ENCODE peak calls at places on chromosomes 6 and 20, in ten cellular contexts. Y, D, U, N, M, H, C, T, I and O are unnamed samples.

GRCh38 chr6:67501738-67502137 is 1133.3 kb upstream of the ADGRB3 start:
- DNase-seq in Y (no peak), D (no peak), U (no peak), N (no peak), M (no peak), H (peak), C (no peak), T (peak), I (no peak), O (no peak)

GRCh38 chr6:151502499-151502898 is 8.7 kb downstream of the CCDC170 start:
- DNase-seq in Y (no peak), D (no peak), U (no peak), N (no peak), M (no peak), H (peak), C (no peak), T (peak), I (no peak), O (no peak)

GRCh38 chr6:116379764-116380163 is 9.0 kb downstream of the DSE start:
- DNase-seq in Y (no peak), D (no peak), U (no peak), N (no peak), M (no peak), H (no peak), C (no peak), T (no peak), I (no peak), O (no peak)

GRCh38 chr20:50680106-50680960 is 11.0 kb downstream of the RIPOR3 start:
- DNase-seq in Y (no peak), D (no peak), U (no peak), N (peak), M (no peak), H (peak), C (no peak), T (no peak), I (no peak), O (no peak)

GRCh38 chr6:53361549-53362031 is 12.8 kb upstream of the ELOVL5 start:
- DNase-seq in Y (no peak), D (peak), U (peak), N (no peak), M (no peak), H (peak), C (no peak), T (no peak), I (peak), O (peak)

GRCh38 chr6:78611886-78612480 is 255.4 kb upstream of the IRAK1BP1 start:
- DNase-seq in Y (no peak), D (no peak), U (no peak), N (no peak), M (no peak), H (peak), C (no peak), T (peak), I (no peak), O (no peak)

GRCh38 chr6:17482711-17483110 is 89.3 kb downstream of the CAP2 start:
- DNase-seq in Y (no peak), D (no peak), U (no peak), N (no peak), M (no peak), H (no peak), C (no peak), T (no peak), I (no peak), O (no peak)

GRCh38 chr6:68473433-68474210 is 161.5 kb upstream of the ADGRB3 start:
- DNase-seq in Y (no peak), D (no peak), U (no peak), N (no peak), M (no peak), H (no peak), C (no peak), T (no peak), I (no peak), O (no peak)

GRCh38 chr6:33583591-33584155 is 3.6 kb upstream of the BAK1 start:
- DNase-seq in Y (no peak), D (no peak), U (no peak), N (no peak), M (no peak), H (no peak), C (peak), T (no peak), I (no peak), O (no peak)

GRCh38 chr6:3876866-3877265 is 27.7 kb downstream of the FAM50B start:
- DNase-seq in Y (no peak), D (no peak), U (no peak), N (peak), M (no peak), H (peak), C (no peak), T (peak), I (no peak), O (no peak)

GRCh38 chr6:42403415-42403814 is 48.3 kb downstream of the TRERF1 start:
- DNase-seq in Y (peak), D (no peak), U (no peak), N (no peak), M (no peak), H (no peak), C (no peak), T (no peak), I (no peak), O (no peak)

GRCh38 chr20:34042286-34042685 is 48.6 kb downstream of the RALY start:
- DNase-seq in Y (no peak), D (peak), U (no peak), N (no peak), M (no peak), H (no peak), C (no peak), T (peak), I (no peak), O (no peak)

GRCh38 chr6:149862901-149863595 is 1.1 kb downstream of the LRP11 start:
- DNase-seq in Y (no peak), D (peak), U (peak), N (peak), M (peak), H (peak), C (peak), T (peak), I (peak), O (peak)

GRCh38 chr6:66128238-66128637 is 421.2 kb upstream of the EYS start:
- DNase-seq in Y (no peak), D (no peak), U (no peak), N (no peak), M (no peak), H (no peak), C (no peak), T (no peak), I (no peak), O (no peak)

GRCh38 chr6:28808383-28808782 is 115.4 kb downstream of the TRIM27 start:
- DNase-seq in Y (no peak), D (no peak), U (no peak), N (no peak), M (no peak), H (no peak), C (no peak), T (no peak), I (no peak), O (no peak)

GRCh38 chr6:142810952-142811514 is 133.9 kb downstream of the HIVEP2 start:
- DNase-seq in Y (no peak), D (no peak), U (no peak), N (no peak), M (no peak), H (no peak), C (no peak), T (peak), I (no peak), O (no peak)

GRCh38 chr6:34924831-34925613 is 36.0 kb downstream of the ANKS1A start:
- DNase-seq in Y (no peak), D (no peak), U (no peak), N (no peak), M (no peak), H (no peak), C (no peak), T (no peak), I (no peak), O (no peak)

GRCh38 chr6:68141190-68141589 is 493.9 kb upstream of the ADGRB3 start:
- DNase-seq in Y (no peak), D (no peak), U (no peak), N (no peak), M (no peak), H (no peak), C (no peak), T (no peak), I (no peak), O (no peak)

GRCh38 chr20:48266571-48266970 is 481.3 kb upstream of the SULF2 start:
- DNase-seq in Y (no peak), D (no peak), U (no peak), N (no peak), M (no peak), H (no peak), C (no peak), T (no peak), I (no peak), O (no peak)

GRCh38 chr20:440636-441035 is 21.7 kb downstream of the TBC1D20 start:
- DNase-seq in Y (no peak), D (no peak), U (no peak), N (no peak), M (no peak), H (no peak), C (no peak), T (no peak), I (no peak), O (no peak)
- TF ChIP-seq CTCF in Y (no peak), D (no peak), U (no peak), N (no peak), M (no peak), H (no peak), C (no peak), T (no peak), I (no peak), O (no peak)

GRCh38 chr6:119079288-119079809 is 885 bp upstream of the FAM184A start:
- DNase-seq in Y (no peak), D (no peak), U (no peak), N (peak), M (no peak), H (peak), C (no peak), T (peak), I (no peak), O (no peak)

GRCh38 chr6:119076173-119076965 is 2.1 kb downstream of the FAM184A start:
- DNase-seq in Y (no peak), D (no peak), U (no peak), N (no peak), M (no peak), H (no peak), C (no peak), T (no peak), I (no peak), O (no peak)

GRCh38 chr6:119076966-119077642 is 1.4 kb downstream of the FAM184A start:
- DNase-seq in Y (no peak), D (no peak), U (no peak), N (no peak), M (no peak), H (no peak), C (no peak), T (no peak), I (no peak), O (no peak)

GRCh38 chr6:119078449-119079287 is at the start of gene FAM184A:
- DNase-seq in Y (no peak), D (peak), U (peak), N (peak), M (peak), H (peak), C (peak), T (peak), I (peak), O (peak)

DNA sequence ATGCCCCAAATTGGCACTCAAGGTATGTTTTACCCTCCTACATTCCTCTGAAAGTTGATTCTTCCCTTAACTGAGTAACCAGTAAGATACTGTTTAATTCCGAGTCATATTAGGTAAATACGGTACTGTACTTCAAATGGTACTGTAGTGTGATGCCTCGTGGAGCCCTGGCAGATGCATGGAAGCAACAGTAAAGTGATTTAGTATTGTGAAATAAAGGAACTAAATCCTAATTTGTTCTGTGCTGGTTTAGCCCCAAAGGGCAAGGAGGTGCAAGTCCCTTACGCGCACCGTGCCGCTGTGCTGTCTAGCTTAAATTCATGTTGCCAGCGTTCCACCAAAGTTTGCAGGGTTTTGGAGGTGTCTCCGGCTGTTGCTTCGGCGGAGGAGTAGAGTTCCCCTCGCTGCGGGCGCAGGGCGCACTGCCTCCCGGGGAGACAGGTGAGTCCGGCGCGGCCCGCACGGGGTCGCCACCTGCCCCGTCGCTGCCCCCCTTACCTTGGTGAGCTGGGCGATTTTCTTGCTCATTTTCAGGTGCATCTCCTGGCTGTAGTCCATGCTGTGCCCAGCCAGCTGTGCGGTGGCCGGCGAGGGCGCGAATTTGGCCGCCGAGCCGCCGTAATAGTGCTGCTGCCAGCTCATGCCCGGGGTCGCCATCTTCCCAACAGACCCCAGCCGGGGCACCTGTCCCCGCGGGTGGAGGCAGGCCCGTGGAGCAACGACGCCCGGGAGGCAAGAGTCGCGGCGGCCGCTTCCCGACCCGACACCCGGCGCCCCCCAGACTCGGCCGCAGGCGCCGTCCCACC is 618 bp downstream of the FAM184A start:
- DNase-seq in Y (no peak), D (peak), U (peak), N (peak), M (peak), H (peak), C (peak), T (peak), I (peak), O (peak)
- TF ChIP-seq CTCF in Y (peak), D (no peak), U (peak), N (no peak), M (no peak), H (peak), C (no peak), T (no peak), I (no peak), O (no peak)

DNA sequence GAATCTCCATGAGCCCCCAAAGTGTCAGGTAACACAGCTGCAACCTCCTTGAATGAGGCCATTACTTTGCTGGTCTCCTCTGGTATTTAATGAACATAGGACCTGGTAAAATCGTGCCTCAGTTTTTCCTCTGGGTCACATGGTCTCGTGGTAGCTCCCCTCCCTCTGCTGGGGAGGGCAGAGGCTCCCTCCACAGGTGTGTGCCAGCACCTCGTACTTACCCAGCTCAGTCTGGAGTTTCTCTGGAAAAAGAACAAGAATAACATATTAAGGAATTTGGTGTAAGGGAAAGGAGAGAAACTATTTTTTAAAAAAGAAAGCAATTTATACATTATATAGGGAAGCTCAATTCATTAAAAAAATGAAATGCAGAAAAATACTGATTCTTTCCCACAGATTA is 5.4 kb downstream of the BTNL2 start:
- DNase-seq in Y (no peak), D (no peak), U (no peak), N (no peak), M (no peak), H (no peak), C (no peak), T (no peak), I (no peak), O (no peak)
- TF ChIP-seq CTCF in Y (no peak), D (no peak), U (no peak), N (no peak), M (no peak), H (no peak), C (no peak), T (no peak), I (no peak), O (no peak)

GRCh38 chr20:21302645-21303060 is 478 bp upstream of the XRN2 start:
- DNase-seq in Y (no peak), D (no peak), U (no peak), N (no peak), M (no peak), H (no peak), C (no peak), T (no peak), I (no peak), O (no peak)

GRCh38 chr20:21308340-21308739 is 5.2 kb downstream of the XRN2 start:
- DNase-seq in Y (no peak), D (no peak), U (no peak), N (no peak), M (no peak), H (no peak), C (no peak), T (no peak), I (no peak), O (no peak)

GRCh38 chr20:21303872-21304586 is 898 bp downstream of the XRN2 start:
- DNase-seq in Y (no peak), D (no peak), U (no peak), N (no peak), M (no peak), H (peak), C (no peak), T (peak), I (no peak), O (no peak)

GRCh38 chr20:21301940-21302644 is 1.0 kb upstream of the XRN2 start:
- DNase-seq in Y (no peak), D (no peak), U (no peak), N (no peak), M (no peak), H (no peak), C (no peak), T (no peak), I (no peak), O (no peak)

GRCh38 chr20:21303061-21303871 is at the start of gene XRN2:
- DNase-seq in Y (peak), D (peak), U (peak), N (peak), M (peak), H (peak), C (peak), T (peak), I (peak), O (peak)
- TF ChIP-seq CTCF in Y (peak), D (no peak), U (peak), N (no peak), M (no peak), H (no peak), C (no peak), T (no peak), I (no peak), O (no peak)

GRCh38 chr6:558089-558488 is 98.8 kb downstream of the HUS1B start:
- DNase-seq in Y (no peak), D (no peak), U (no peak), N (no peak), M (peak), H (peak), C (no peak), T (peak), I (no peak), O (peak)
- TF ChIP-seq CTCF in Y (no peak), D (no peak), U (peak), N (no peak), M (peak), H (peak), C (no peak), T (peak), I (no peak), O (no peak)

GRCh38 chr20:60389882-60390281 is 431.7 kb downstream of the CDH26 start:
- DNase-seq in Y (no peak), D (no peak), U (no peak), N (no peak), M (no peak), H (no peak), C (no peak), T (no peak), I (no peak), O (no peak)
- TF ChIP-seq CTCF in Y (no peak), D (no peak), U (no peak), N (no peak), M (no peak), H (no peak), C (no peak), T (no peak), I (no peak), O (no peak)

GRCh38 chr6:129671442-129672344 is 38.3 kb downstream of the ARHGAP18 start:
- DNase-seq in Y (no peak), D (no peak), U (peak), N (no peak), M (peak), H (peak), C (no peak), T (no peak), I (peak), O (peak)
- TF ChIP-seq CTCF in Y (peak), D (no peak), U (peak), N (no peak), M (peak), H (peak), C (no peak), T (no peak), I (no peak), O (peak)

DNA sequence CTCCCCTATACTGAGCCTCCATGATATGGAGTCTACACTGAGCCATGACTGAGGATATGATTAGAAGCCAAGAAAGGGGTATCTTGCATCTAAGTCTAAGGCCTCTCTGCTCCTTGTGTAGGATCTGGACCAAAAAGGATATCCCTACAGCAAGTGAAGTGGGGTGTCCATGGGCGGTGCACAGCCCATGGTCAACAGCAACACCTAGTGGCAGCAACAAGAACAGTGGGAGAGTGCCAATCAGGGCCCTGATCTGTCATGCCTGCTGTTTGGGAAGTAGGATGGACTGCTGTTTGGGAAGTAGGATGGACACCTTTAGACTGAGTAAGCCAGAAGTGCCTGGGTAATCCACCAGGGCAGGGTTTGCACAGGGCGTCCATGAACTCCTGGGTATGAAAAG is 22.4 kb downstream of the PTGIS start:
- DNase-seq in Y (no peak), D (no peak), U (no peak), N (no peak), M (no peak), H (no peak), C (no peak), T (no peak), I (no peak), O (no peak)
- TF ChIP-seq CTCF in Y (peak), D (no peak), U (no peak), N (no peak), M (no peak), H (peak), C (no peak), T (peak), I (no peak), O (no peak)

DNA sequence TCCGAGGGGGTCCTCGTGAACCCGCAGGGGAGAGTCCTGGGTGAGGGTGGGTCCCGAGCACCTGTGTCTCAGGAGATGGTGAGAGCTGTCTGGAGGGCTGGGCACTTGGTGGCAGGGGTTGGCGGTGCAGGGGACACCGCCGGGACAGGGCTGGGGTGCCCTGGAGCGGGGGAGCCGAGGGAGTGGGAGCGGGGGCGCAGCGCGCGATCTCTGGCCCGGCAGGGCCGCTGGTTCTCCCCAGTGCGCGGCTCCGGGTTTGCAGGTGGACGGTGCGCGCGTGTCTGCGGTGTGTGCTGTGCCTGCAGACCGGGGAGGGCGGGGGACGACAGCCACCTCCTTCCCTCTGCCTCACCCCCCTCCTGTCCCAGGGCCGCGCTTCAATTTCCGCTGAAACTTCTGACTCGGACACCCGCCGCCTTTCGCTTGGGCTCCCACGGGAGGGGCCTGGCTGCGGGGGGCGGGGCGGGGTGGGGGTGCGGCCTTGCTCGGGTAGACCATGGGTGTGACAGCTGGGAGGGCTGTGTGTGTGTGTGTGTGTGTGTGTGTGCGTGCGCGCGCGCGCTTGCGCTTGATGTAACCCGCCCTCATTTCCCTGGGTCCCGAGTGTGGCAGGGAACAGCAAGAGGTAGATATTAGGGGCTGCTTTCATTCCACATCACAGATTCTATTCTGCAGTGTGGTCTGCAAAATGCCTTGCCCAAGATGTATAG is 1.2 kb downstream of the TRIB3 start:
- DNase-seq in Y (no peak), D (peak), U (peak), N (peak), M (peak), H (peak), C (peak), T (peak), I (peak), O (peak)
- TF ChIP-seq CTCF in Y (no peak), D (no peak), U (no peak), N (no peak), M (no peak), H (no peak), C (no peak), T (no peak), I (no peak), O (no peak)

GRCh38 chr6:75349262-75349984 is 64.8 kb upstream of the TMEM30A start:
- DNase-seq in Y (no peak), D (peak), U (no peak), N (no peak), M (peak), H (peak), C (peak), T (peak), I (no peak), O (peak)
- TF ChIP-seq CTCF in Y (no peak), D (no peak), U (no peak), N (peak), M (no peak), H (peak), C (no peak), T (peak), I (no peak), O (no peak)